ENCODE peak calls at places on chromosome 2, in six cellular contexts. D, W, K, N, R and B are unnamed samples.

GRCh38 chr2:120473522-120474271 is 127.8 kb downstream of the INHBB start:
- DNase-seq in D (no peak), W (no peak), K (no peak), N (no peak), R (no peak), B (no peak)

GRCh38 chr2:148565272-148565894 is 79.2 kb upstream of the EPC2 start:
- DNase-seq in D (no peak), W (no peak), K (no peak), N (no peak), R (no peak), B (peak; percentile 54)

GRCh38 chr2:112141623-112142001 is 3.4 kb downstream of the FBLN7 start:
- DNase-seq in D (peak; percentile 45), W (no peak), K (no peak), N (no peak), R (no peak), B (no peak)

GRCh38 chr2:120871881-120872620 is 136.4 kb downstream of the GLI2 start:
- DNase-seq in D (no peak), W (no peak), K (no peak), N (no peak), R (no peak), B (no peak)

GRCh38 chr2:237892936-237893595 is 33.6 kb downstream of the RAMP1 start:
- DNase-seq in D (no peak), W (no peak), K (no peak), N (no peak), R (no peak), B (no peak)

GRCh38 chr2:43609304-43609883 is 13.6 kb upstream of the THADA start:
- DNase-seq in D (no peak), W (no peak), K (no peak), N (peak; percentile 70), R (peak; percentile 61), B (peak; percentile 83)

GRCh38 chr2:215442392-215442787 is 6.5 kb upstream of the FN1 start:
- DNase-seq in D (no peak), W (no peak), K (no peak), N (no peak), R (no peak), B (peak; percentile 37)

GRCh38 chr2:30934071-30934470 is 126.8 kb upstream of the CAPN13 start:
- DNase-seq in D (no peak), W (no peak), K (no peak), N (no peak), R (no peak), B (no peak)

GRCh38 chr2:20935168-20935567 is 108.7 kb downstream of the APOB start:
- DNase-seq in D (no peak), W (no peak), K (no peak), N (no peak), R (no peak), B (no peak)

GRCh38 chr2:170924969-170925368 is 4.1 kb upstream of the GORASP2 start:
- DNase-seq in D (no peak), W (no peak), K (no peak), N (no peak), R (no peak), B (no peak)

GRCh38 chr2:235216901-235217300 is 265.1 kb downstream of the SH3BP4 start:
- DNase-seq in D (no peak), W (no peak), K (no peak), N (no peak), R (no peak), B (no peak)

GRCh38 chr2:196783431-196784094 is 15.9 kb downstream of the GTF3C3 start:
- DNase-seq in D (no peak), W (no peak), K (no peak), N (no peak), R (no peak), B (no peak)

GRCh38 chr2:234427081-234428058 is 69.5 kb downstream of the ARL4C start:
- DNase-seq in D (no peak), W (no peak), K (no peak), N (peak; percentile 40), R (no peak), B (no peak)

GRCh38 chr2:191515536-191515935 is 162.4 kb upstream of the NABP1 start:
- DNase-seq in D (no peak), W (no peak), K (no peak), N (no peak), R (no peak), B (no peak)

GRCh38 chr2:48398285-48399135 is 131.4 kb upstream of the STON1 start:
- DNase-seq in D (no peak), W (no peak), K (no peak), N (no peak), R (peak; percentile 56), B (peak; percentile 17)

GRCh38 chr2:17228461-17228860 is 289.8 kb downstream of the RAD51AP2 start:
- DNase-seq in D (no peak), W (no peak), K (no peak), N (no peak), R (no peak), B (no peak)

GRCh38 chr2:20635096-20635475 is 15.8 kb downstream of the HS1BP3 start:
- DNase-seq in D (no peak), W (no peak), K (no peak), N (no peak), R (no peak), B (peak; percentile 10)

GRCh38 chr2:28378679-28379392 is 13.8 kb upstream of the FOSL2 start:
- DNase-seq in D (no peak), W (no peak), K (no peak), N (no peak), R (no peak), B (no peak)

GRCh38 chr2:19607931-19608762 is 249.7 kb upstream of the OSR1 start:
- DNase-seq in D (no peak), W (no peak), K (no peak), N (no peak), R (no peak), B (peak; percentile 37)

GRCh38 chr2:98315957-98316356 is 30.3 kb upstream of the CNGA3 start:
- DNase-seq in D (no peak), W (no peak), K (no peak), N (no peak), R (no peak), B (no peak)

GRCh38 chr2:137220438-137220998 is 455.2 kb downstream of the THSD7B start:
- DNase-seq in D (no peak), W (no peak), K (no peak), N (no peak), R (no peak), B (no peak)

GRCh38 chr2:29117636-29118303 is 2.6 kb downstream of the CLIP4 start:
- DNase-seq in D (no peak), W (no peak), K (no peak), N (no peak), R (no peak), B (no peak)